ENCODE peak calls at places on chromosomes 1 and 21, in four cellular contexts. B, L, V and U are unnamed samples.

GRCh38 chr1:2174348-2175054 is 20.1 kb downstream of the FAAP20 start:
- DNase-seq in L (peak), V (peak), B (peak), U (peak)

GRCh38 chr1:76048194-76048593 is 26.4 kb upstream of the ST6GALNAC3 start:
- DNase-seq in L (no peak), B (no peak), V (no peak), U (no peak)

GRCh38 chr1:145994391-145995120 is 1.8 kb downstream of the TXNIP start:
- DNase-seq in B (peak), V (no peak), L (no peak), U (no peak)

GRCh38 chr1:201511925-201512539 is 5.1 kb upstream of the CSRP1 start:
- DNase-seq in V (peak), B (peak), L (peak), U (peak)

GRCh38 chr1:148318123-148318899 is 164.8 kb downstream of the PPIAL4G start:
- DNase-seq in B (no peak), L (peak), V (peak), U (peak)

GRCh38 chr1:70140343-70140742 is 65.0 kb downstream of the LRRC40 start:
- DNase-seq in V (no peak), L (no peak), B (no peak), U (no peak)

GRCh38 chr1:239909894-239910293 is 181.8 kb upstream of the FMN2 start:
- DNase-seq in V (no peak), B (no peak), L (no peak), U (no peak)

GRCh38 chr21:38825269-38825668 is 19.5 kb downstream of the ETS2 start:
- DNase-seq in L (no peak), B (no peak), V (no peak), U (no peak)

GRCh38 chr1:40679165-40679953 is 12.1 kb upstream of the NFYC start:
- DNase-seq in L (no peak), V (no peak), B (no peak), U (no peak)

GRCh38 chr1:89659322-89660061 is 26.6 kb downstream of the LRRC8C start:
- DNase-seq in B (no peak), V (no peak), L (no peak), U (no peak)

GRCh38 chr1:156703741-156704140 is 1.6 kb downstream of the CRABP2 start:
- DNase-seq in L (no peak), V (peak), B (no peak), U (no peak)

GRCh38 chr1:29236993-29237905 is 927 bp downstream of the PTPRU start:
- DNase-seq in V (peak), L (peak), B (peak), U (no peak)

GRCh38 chr21:34367320-34367935 is 3.6 kb downstream of the KCNE2 start:
- DNase-seq in L (peak), V (peak), B (no peak), U (peak)

GRCh38 chr1:200908158-200908868 is 13.6 kb downstream of the INAVA start:
- DNase-seq in L (no peak), B (no peak), V (no peak), U (no peak)

GRCh38 chr1:40182956-40183710 is 21.9 kb downstream of the RLF start:
- DNase-seq in V (peak), B (no peak), L (no peak), U (no peak)

GRCh38 chr1:237568955-237569354 is 321.8 kb downstream of the ZP4 start:
- DNase-seq in L (no peak), V (no peak), B (no peak), U (no peak)

GRCh38 chr1:179794669-179795068 is 51.6 kb downstream of the FAM163A start:
- DNase-seq in B (no peak), V (no peak), L (no peak), U (no peak)

GRCh38 chr1:224705578-224705977 is 89.5 kb downstream of the CNIH3 start:
- DNase-seq in L (no peak), B (no peak), V (no peak), U (no peak)

GRCh38 chr21:25647632-25648031 is 8.6 kb downstream of the JAM2 start:
- DNase-seq in B (no peak), V (no peak), L (no peak), U (no peak)

GRCh38 chr1:203726417-203726867 is 38.5 kb upstream of the LAX1 start:
- DNase-seq in V (no peak), L (no peak), B (no peak), U (no peak)

GRCh38 chr1:189301235-189301634 is 1176.4 kb downstream of the BRINP3 start:
- DNase-seq in B (no peak), V (no peak), L (no peak), U (no peak)

GRCh38 chr1:185528084-185528656 is 206.0 kb upstream of the HMCN1 start:
- DNase-seq in L (no peak), B (no peak), V (no peak), U (no peak)

GRCh38 chr1:43705334-43705733 is 2.0 kb upstream of the ST3GAL3 start:
- DNase-seq in V (no peak), L (no peak), B (no peak), U (no peak)

GRCh38 chr1:108327534-108328462 is 83.9 kb upstream of the NBPF4 start:
- DNase-seq in B (no peak), L (no peak), V (peak), U (no peak)

GRCh38 chr1:224579526-224579925 is 36.6 kb upstream of the CNIH3 start:
- DNase-seq in L (no peak), B (no peak), V (no peak), U (no peak)